ENCODE peak calls at places on chromosomes 5 and 9, in ten cellular contexts. T is lower lobe of right lung; O is astrocyte of the spinal cord; R is stomach; K is fibroblast of lung; X is CD8-positive, alpha-beta T cell; E is cardiac muscle cell; F is right lobe of liver; N is choroid plexus epithelial cell; I is tibial artery. V is an unnamed sample.

GRCh38 chr5:165497707-165498106 is 1992.3 kb downstream of the MAT2B start:
- DNase-seq in N (peak), T (no peak), R (no peak), F (no peak), E (peak), O (no peak), I (no peak), K (peak), X (no peak), V (no peak)

GRCh38 chr5:133931546-133931945 is 36.9 kb downstream of the C5orf15 start:
- DNase-seq in I (no peak), X (no peak), N (no peak), R (no peak), E (no peak), F (no peak), K (no peak), O (no peak), T (no peak), V (no peak)

GRCh38 chr9:134676886-134677285 is 35.3 kb downstream of the COL5A1 start:
- DNase-seq in I (no peak), T (peak), E (no peak), F (no peak), R (no peak), O (no peak), K (no peak), N (no peak), X (no peak), V (peak)

GRCh38 chr5:53671447-53671846 is 111.0 kb downstream of the NDUFS4 start:
- DNase-seq in N (no peak), X (no peak), F (no peak), R (no peak), T (no peak), E (no peak), I (no peak), O (no peak), K (no peak), V (no peak)

GRCh38 chr9:74096420-74096819 is 400.7 kb upstream of the RORB start:
- DNase-seq in E (no peak), X (no peak), T (no peak), O (no peak), N (no peak), R (no peak), K (no peak), F (no peak), I (no peak), V (no peak)

GRCh38 chr5:58263291-58263690 is 196.6 kb downstream of the PLK2 start:
- DNase-seq in I (no peak), N (no peak), O (no peak), R (no peak), T (no peak), X (no peak), F (no peak), E (no peak), K (no peak), V (no peak)

GRCh38 chr9:89730715-89731114 is 125.9 kb downstream of the GADD45G start:
- DNase-seq in R (peak), O (no peak), I (no peak), X (no peak), N (no peak), F (peak), E (no peak), K (no peak), T (peak), V (no peak)

GRCh38 chr9:109843651-109844050 is 63.7 kb downstream of the PALM2AKAP2 start:
- DNase-seq in F (peak), X (no peak), N (no peak), E (no peak), K (peak), T (peak), I (no peak), R (no peak), O (no peak), V (no peak)

GRCh38 chr5:172107606-172108005 is 80.4 kb downstream of the STK10 start:
- DNase-seq in R (no peak), K (peak), F (no peak), O (peak), I (no peak), X (no peak), E (peak), N (peak), T (peak), V (no peak)

GRCh38 chr5:270340-270739 is 1.1 kb upstream of the PDCD6 start:
- DNase-seq in K (no peak), N (no peak), O (no peak), X (no peak), I (no peak), E (no peak), F (no peak), T (no peak), R (no peak), V (no peak)

GRCh38 chr5:144315994-144316634 is 145.4 kb downstream of the KCTD16 start:
- DNase-seq in R (no peak), E (no peak), O (no peak), F (peak), T (no peak), N (no peak), I (no peak), K (no peak), X (no peak), V (no peak)

GRCh38 chr9:4743131-4743875 is 2.3 kb upstream of the AK3 start:
- DNase-seq in N (peak), E (peak), O (peak), F (no peak), I (no peak), T (no peak), X (no peak), K (no peak), R (no peak), V (no peak)

GRCh38 chr5:135112008-135112670 is 78.1 kb upstream of the PITX1 start:
- DNase-seq in R (no peak), T (no peak), I (no peak), E (no peak), K (no peak), X (no peak), F (no peak), N (no peak), O (no peak), V (no peak)

GRCh38 chr5:151123897-151124751 is 33.5 kb downstream of the ANXA6 start:
- DNase-seq in O (peak), R (peak), E (peak), I (peak), T (no peak), K (peak), F (peak), N (peak), X (peak), V (peak)

GRCh38 chr5:111641533-111642230 is 115.3 kb downstream of the NREP start:
- DNase-seq in F (no peak), T (no peak), X (no peak), E (peak), O (peak), I (no peak), N (peak), R (no peak), K (peak), V (no peak)

DNA sequence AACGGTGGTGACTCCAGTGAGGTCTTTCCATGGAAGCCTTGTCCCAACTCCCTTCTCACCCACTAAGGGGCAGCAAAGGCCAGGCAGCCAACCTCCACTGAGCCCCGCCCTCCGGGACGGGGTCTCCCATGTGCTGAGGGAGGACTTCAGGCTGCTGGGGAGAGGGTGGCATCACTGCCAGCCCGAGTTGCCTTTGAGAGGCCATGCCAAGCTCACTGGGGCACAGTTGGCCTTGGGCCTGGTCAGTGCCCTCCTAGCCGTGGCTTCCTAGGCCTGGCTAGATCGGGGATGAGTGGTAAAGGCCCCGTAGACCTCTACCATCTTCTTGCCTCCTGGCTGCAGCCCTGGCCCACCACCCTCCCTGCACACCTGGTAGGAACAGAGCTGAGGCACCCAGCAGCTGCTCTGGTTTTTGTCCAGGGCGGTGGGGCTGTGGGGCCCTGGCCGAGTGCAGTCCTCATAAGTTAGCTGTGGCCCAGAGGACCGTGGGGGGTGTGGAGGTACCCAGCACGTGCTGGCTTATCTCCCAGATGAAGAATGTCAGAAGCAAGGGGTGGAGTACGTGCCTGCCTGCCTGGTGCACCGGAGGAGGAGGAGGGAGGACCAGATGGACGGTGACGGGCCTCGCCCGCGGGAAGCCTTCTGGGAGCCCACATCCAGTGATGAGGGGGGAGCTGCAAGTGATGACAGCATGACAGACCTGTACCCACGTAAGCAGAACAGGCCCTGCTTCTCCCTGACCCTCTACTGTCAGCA is 3.2 kb downstream of the SURF2 start:
- DNase-seq in R (no peak), T (peak), I (no peak), O (no peak), K (no peak), N (no peak), F (no peak), X (no peak), E (no peak), V (no peak)
- TF ChIP-seq CTCF in R (no peak), T (no peak), I (no peak), O (peak), K (peak), N (peak), F (peak), X (no peak), E (peak), V (no peak)

DNA sequence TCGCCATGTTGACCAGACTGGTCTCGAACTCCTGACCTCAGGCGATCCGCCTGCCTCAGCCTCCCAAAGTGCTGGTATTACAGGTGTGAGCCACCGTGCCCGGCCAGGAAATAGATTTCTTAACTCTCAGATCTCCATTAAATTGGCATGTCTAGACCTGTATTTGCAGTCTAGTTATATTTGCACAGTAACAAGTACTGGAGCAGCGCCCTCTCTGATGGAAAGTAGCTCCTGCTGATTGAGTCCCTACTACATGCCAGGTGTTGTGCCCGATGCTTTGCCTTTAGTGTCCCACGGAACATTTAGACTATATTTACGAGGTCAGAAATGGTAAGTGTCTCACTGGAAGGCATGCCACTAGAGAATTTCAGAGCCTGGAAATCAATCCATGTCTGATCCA is 15.8 kb upstream of the TMED9 start:
- DNase-seq in O (no peak), T (no peak), E (no peak), K (no peak), R (no peak), N (no peak), F (no peak), X (no peak), I (no peak), V (no peak)
- TF ChIP-seq CTCF in O (no peak), T (no peak), E (no peak), K (no peak), R (no peak), N (no peak), F (no peak), X (no peak), I (no peak), V (no peak)

GRCh38 chr5:164048527-164048926 is 543.1 kb downstream of the MAT2B start:
- DNase-seq in X (no peak), R (no peak), I (no peak), E (peak), K (peak), O (peak), F (no peak), T (no peak), N (peak), V (no peak)
- TF ChIP-seq CTCF in X (no peak), R (no peak), I (no peak), E (peak), K (peak), O (peak), F (no peak), T (no peak), N (peak), V (no peak)

DNA sequence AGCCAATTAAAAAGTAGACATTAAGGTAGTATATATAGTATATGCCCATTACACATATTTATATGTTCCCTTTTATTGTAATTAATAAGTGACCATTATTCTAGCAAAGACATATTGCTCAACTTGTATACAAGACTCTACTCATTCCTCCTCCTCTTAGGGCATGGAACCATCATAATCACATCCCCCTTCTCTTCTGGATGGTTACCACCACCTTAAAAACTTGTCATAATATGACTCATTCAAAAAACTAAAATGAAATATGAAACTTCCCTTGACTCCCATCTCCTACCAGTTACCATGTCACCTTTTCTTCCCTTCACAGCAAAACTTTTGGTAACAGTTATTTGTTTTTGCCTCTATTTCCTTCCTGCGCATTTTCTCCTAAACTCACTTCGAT is 438.7 kb downstream of the KDM4C start:
- DNase-seq in R (no peak), O (no peak), F (no peak), N (no peak), E (no peak), K (no peak), T (no peak), X (no peak), I (no peak), V (no peak)
- TF ChIP-seq CTCF in R (no peak), O (no peak), F (no peak), N (no peak), E (no peak), K (no peak), T (no peak), X (no peak), I (no peak), V (no peak)

DNA sequence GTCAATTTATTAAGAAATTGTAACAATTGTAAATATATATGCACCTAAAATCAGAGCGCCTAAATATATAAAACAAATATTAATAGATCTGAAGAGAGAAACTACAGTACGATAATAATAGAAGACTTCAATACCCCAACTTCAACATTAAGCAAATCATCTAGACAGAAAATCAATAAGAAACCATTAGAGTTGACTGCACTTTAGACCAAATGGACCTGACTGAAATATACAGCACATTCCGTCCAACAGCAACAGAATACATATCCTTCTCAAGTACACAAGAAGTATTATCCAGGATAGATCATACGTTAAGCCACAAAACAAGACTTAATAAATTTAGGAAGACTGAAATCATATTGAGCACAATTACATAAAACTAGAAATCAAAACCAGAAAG is 208.7 kb downstream of the MED10 start:
- DNase-seq in R (no peak), N (no peak), T (no peak), X (no peak), F (no peak), E (no peak), K (no peak), O (no peak), I (no peak), V (no peak)
- TF ChIP-seq CTCF in R (no peak), N (no peak), T (no peak), X (no peak), F (no peak), E (no peak), K (no peak), O (no peak), I (no peak), V (no peak)

GRCh38 chr5:129113867-129114266 is 19.3 kb downstream of the ISOC1 start:
- DNase-seq in X (no peak), I (no peak), N (no peak), R (no peak), F (no peak), O (no peak), K (no peak), E (no peak), T (no peak), V (no peak)
- TF ChIP-seq CTCF in X (no peak), I (no peak), N (no peak), R (no peak), F (no peak), O (no peak), K (peak), E (peak), T (no peak), V (no peak)

DNA sequence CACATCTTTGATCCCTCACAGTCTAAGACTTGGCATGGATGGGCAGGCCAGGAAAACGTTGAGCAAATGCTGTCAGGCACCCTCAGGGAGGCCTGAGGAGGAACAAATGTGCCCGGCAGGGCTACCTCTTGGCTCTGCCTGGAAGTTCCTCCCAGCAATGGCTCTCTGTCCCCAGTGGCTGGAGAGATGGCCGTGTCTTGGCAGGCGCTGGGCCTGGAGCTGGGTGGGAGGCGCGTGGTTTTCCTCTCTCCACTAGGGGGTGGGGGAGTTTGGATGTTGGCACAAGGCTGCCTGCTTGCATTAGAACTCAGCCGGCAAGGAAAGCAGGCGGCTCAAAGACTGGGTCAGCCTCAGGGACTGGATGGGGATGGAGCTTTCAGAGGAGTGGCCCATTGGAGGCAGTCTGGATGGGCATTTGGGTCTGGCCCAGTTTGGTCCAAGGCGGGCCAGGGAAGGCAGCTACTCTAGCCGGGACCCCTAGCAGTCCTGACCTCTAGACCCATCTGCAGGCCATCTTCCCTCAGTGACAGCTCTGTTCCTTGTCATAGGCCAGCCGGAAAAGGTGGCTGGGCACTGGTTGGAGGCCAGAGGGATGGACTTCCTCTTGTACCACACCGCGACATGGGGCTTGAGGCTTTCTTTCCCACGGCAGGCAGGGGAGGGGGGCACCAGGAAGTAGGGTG is 68.2 kb upstream of the STC2 start:
- DNase-seq in F (no peak), I (no peak), K (no peak), E (peak), O (no peak), T (no peak), R (no peak), N (peak), X (no peak), V (no peak)
- TF ChIP-seq CTCF in F (no peak), I (no peak), K (peak), E (peak), O (peak), T (no peak), R (no peak), N (peak), X (no peak), V (no peak)

V was measured in CD14-positive monocyte.